ENCODE peak calls at places on chromosomes 1 and 21, in seven cellular contexts. Y, D, E, L, T, J and Z are unnamed samples.
A peak's percentile ranks its signal among the peaks of the same experiment; 100 is the strongest.

GRCh38 chr1:155900161-155900560 is 11.0 kb downstream of the RIT1 start:
- DNase-seq in Y (no peak), D (no peak), E (no peak), L (no peak), T (no peak), J (no peak), Z (no peak)

GRCh38 chr1:205920861-205921558 is 22.2 kb downstream of the SLC26A9 start:
- DNase-seq in Y (no peak), D (peak; percentile 60), E (peak; percentile 77), L (no peak), T (no peak), J (no peak), Z (no peak)

GRCh38 chr1:243230914-243231313 is 24.2 kb downstream of the CEP170 start:
- DNase-seq in Y (peak; percentile 51), D (no peak), E (no peak), L (no peak), T (no peak), J (no peak), Z (no peak)

GRCh38 chr1:84724128-84724860 is 34.0 kb upstream of the SSX2IP start:
- DNase-seq in Y (peak; percentile 11), D (no peak), E (no peak), L (no peak), T (no peak), J (no peak), Z (no peak)

GRCh38 chr1:66571789-66572188 is 37.8 kb downstream of the SGIP1 start:
- DNase-seq in Y (no peak), D (no peak), E (no peak), L (no peak), T (no peak), J (no peak), Z (no peak)

GRCh38 chr1:14649976-14650375 is 51.5 kb downstream of the KAZN start:
- DNase-seq in Y (no peak), D (no peak), E (no peak), L (no peak), T (no peak), J (no peak), Z (no peak)

GRCh38 chr1:87151500-87152421 is 176.9 kb upstream of the LMO4 start:
- DNase-seq in Y (no peak), D (peak; percentile 85), E (peak; percentile 91), L (no peak), T (peak; percentile 61), J (peak; percentile 71), Z (no peak)

GRCh38 chr1:161175771-161176453 is 1.4 kb downstream of the B4GALT3 start:
- DNase-seq in Y (no peak), D (no peak), E (no peak), L (no peak), T (no peak), J (peak; percentile 31), Z (no peak)

GRCh38 chr1:100730130-100730529 is 10.6 kb downstream of the VCAM1 start:
- DNase-seq in Y (no peak), D (no peak), E (no peak), L (no peak), T (no peak), J (no peak), Z (no peak)

GRCh38 chr1:43171312-43171875 is 696 bp downstream of the EBNA1BP2 start:
- DNase-seq in Y (no peak), D (no peak), E (no peak), L (no peak), T (no peak), J (no peak), Z (no peak)

GRCh38 chr1:213606252-213606820 is 381.4 kb upstream of the PROX1 start:
- DNase-seq in Y (no peak), D (no peak), E (no peak), L (no peak), T (no peak), J (no peak), Z (no peak)

GRCh38 chr1:1199961-1200875 is 6.2 kb downstream of the TNFRSF18 start:
- DNase-seq in Y (no peak), D (no peak), E (no peak), L (no peak), T (no peak), J (peak; percentile 30), Z (no peak)

GRCh38 chr1:112141301-112141700 is 151.8 kb upstream of the KCND3 start:
- DNase-seq in Y (no peak), D (no peak), E (no peak), L (no peak), T (no peak), J (no peak), Z (no peak)

GRCh38 chr21:16071761-16072160 is 342.0 kb downstream of the USP25 start:
- DNase-seq in Y (no peak), D (no peak), E (no peak), L (no peak), T (no peak), J (no peak), Z (no peak)

GRCh38 chr1:172401907-172402306 is 18.6 kb upstream of the C1orf105 start:
- DNase-seq in Y (peak; percentile 29), D (no peak), E (no peak), L (no peak), T (no peak), J (no peak), Z (no peak)

GRCh38 chr1:204417231-204417997 is 5.8 kb upstream of the PPP1R15B start:
- DNase-seq in Y (peak; percentile 97), D (no peak), E (peak; percentile 91), L (no peak), T (no peak), J (no peak), Z (peak; percentile 69)

GRCh38 chr1:206030714-206031113 is 7.0 kb upstream of the CTSE start:
- DNase-seq in Y (peak; percentile 83), D (no peak), E (no peak), L (peak; percentile 16), T (peak; percentile 36), J (peak; percentile 56), Z (peak; percentile 38)

GRCh38 chr1:154534263-154534844 is 24.1 kb downstream of the UBE2Q1 start:
- DNase-seq in Y (peak; percentile 77), D (no peak), E (no peak), L (no peak), T (no peak), J (no peak), Z (no peak)

GRCh38 chr21:42456457-42456856 is 39.6 kb downstream of the RSPH1 start:
- DNase-seq in Y (no peak), D (no peak), E (no peak), L (no peak), T (no peak), J (no peak), Z (no peak)

GRCh38 chr21:35202431-35202830 is 153.3 kb upstream of the RUNX1 start:
- DNase-seq in Y (no peak), D (no peak), E (no peak), L (no peak), T (no peak), J (no peak), Z (no peak)

GRCh38 chr1:29145739-29146437 is 22.2 kb upstream of the TMEM200B start:
- DNase-seq in Y (peak; percentile 75), D (peak; percentile 8), E (peak; percentile 20), L (no peak), T (no peak), J (no peak), Z (no peak)

GRCh38 chr1:111406325-111406768 is 21.2 kb downstream of the OVGP1 start:
- DNase-seq in Y (no peak), D (no peak), E (no peak), L (no peak), T (no peak), J (no peak), Z (no peak)

GRCh38 chr1:230066466-230067404 is at the start of gene GALNT2:
- DNase-seq in Y (peak; percentile 87), D (peak; percentile 89), E (peak; percentile 97), L (peak; percentile 68), T (peak; percentile 79), J (peak; percentile 91), Z (peak; percentile 88)

GRCh38 chr1:112083487-112083886 is 94.0 kb upstream of the KCND3 start:
- DNase-seq in Y (no peak), D (no peak), E (no peak), L (no peak), T (no peak), J (no peak), Z (no peak)

GRCh38 chr21:33229099-33229775 is 501 bp upstream of the IFNAR2 start:
- DNase-seq in Y (no peak), D (no peak), E (no peak), L (no peak), T (no peak), J (no peak), Z (no peak)

GRCh38 chr1:240245629-240246020 is 153.9 kb downstream of the FMN2 start:
- DNase-seq in Y (no peak), D (no peak), E (no peak), L (no peak), T (no peak), J (no peak), Z (no peak)

GRCh38 chr1:240244968-240245628 is 153.4 kb downstream of the FMN2 start:
- DNase-seq in Y (no peak), D (no peak), E (no peak), L (no peak), T (no peak), J (no peak), Z (no peak)

GRCh38 chr1:240242601-240243144 is 151.0 kb downstream of the FMN2 start:
- DNase-seq in Y (peak; percentile 22), D (no peak), E (no peak), L (no peak), T (no peak), J (no peak), Z (no peak)

GRCh38 chr1:240247899-240248298 is 156.2 kb downstream of the FMN2 start:
- DNase-seq in Y (no peak), D (no peak), E (no peak), L (no peak), T (no peak), J (no peak), Z (no peak)
- TF ChIP-seq POLR2A in Y (no peak), D (no peak), E (no peak), L (no peak), T (no peak), J (no peak), Z (no peak)

GRCh38 chr1:207797229-207797973 is 45.5 kb downstream of the CD46 start:
- DNase-seq in Y (peak; percentile 82), D (peak; percentile 91), E (peak; percentile 97), L (no peak), T (peak; percentile 85), J (peak; percentile 87), Z (peak; percentile 75)
- TF ChIP-seq POLR2A in Y (no peak), D (no peak), E (no peak), L (no peak), T (no peak), J (no peak), Z (no peak)

GRCh38 chr1:93909146-93910050 is at the start of gene GCLM:
- DNase-seq in Y (peak; percentile 95), D (peak; percentile 93), E (peak; percentile 97), L (peak; percentile 74), T (peak; percentile 75), J (peak; percentile 95), Z (peak; percentile 88)
- TF ChIP-seq POLR2A in Y (peak; percentile 39), D (peak; percentile 52), E (no peak), L (no peak), T (peak; percentile 17), J (peak; percentile 61), Z (peak; percentile 49)

GRCh38 chr1:157484573-157484972 is 67.7 kb downstream of the FCRL5 start:
- DNase-seq in Y (no peak), D (no peak), E (no peak), L (no peak), T (no peak), J (no peak), Z (no peak)
- TF ChIP-seq POLR2A in Y (no peak), D (no peak), E (no peak), L (no peak), T (no peak), J (no peak), Z (no peak)